ENCODE peak calls at places on chromosomes 3 and 15, in ten cellular contexts. W is NCI-H460; X is GM23248; E is CD8-positive, alpha-beta memory T cell; A is kidney tubule cell; P is fibroblast of mammary gland; R is heart left ventricle; V is left colon; G is iPS-NIHi11; F is T1000. B is an unnamed sample.

GRCh38 chr3:17894434-17895060 is 152.1 kb upstream of the TBC1D5 start:
- DNase-seq in W (peak), X (peak), E (no peak), A (peak), P (peak), R (no peak), V (peak), G (peak), F (no peak), B (no peak)

GRCh38 chr3:171646357-171647133 is 163.7 kb downstream of the PLD1 start:
- DNase-seq in W (peak), X (peak), E (no peak), A (peak), P (peak), R (no peak), V (no peak), G (peak), F (no peak), B (no peak)

GRCh38 chr15:67025719-67026118 is 39.7 kb upstream of the SMAD3 start:
- DNase-seq in W (peak), X (peak), E (no peak), A (peak), P (peak), R (no peak), V (peak), G (no peak), F (no peak), B (no peak)

GRCh38 chr3:34683851-34684250 is 885.4 kb downstream of the PDCD6IP start:
- DNase-seq in W (peak), X (peak), E (no peak), A (peak), P (peak), R (no peak), V (peak), G (peak), F (no peak), B (peak)

GRCh38 chr3:187319699-187320302 is 28.3 kb upstream of the MASP1 start:
- DNase-seq in W (peak), X (peak), E (peak), A (peak), P (peak), R (peak), V (peak), G (peak), F (peak), B (peak)

GRCh38 chr3:129235310-129235917 is 14.0 kb upstream of the COPG1 start:
- DNase-seq in W (no peak), X (no peak), E (no peak), A (no peak), P (no peak), R (no peak), V (no peak), G (no peak), F (no peak), B (no peak)

GRCh38 chr3:111717601-111718000 is 122.5 kb upstream of the ZBED2 start:
- DNase-seq in W (peak), X (peak), E (peak), A (peak), P (peak), R (no peak), V (peak), G (peak), F (peak), B (peak)

GRCh38 chr15:56496635-56497034 is 31.7 kb upstream of the MNS1 start:
- DNase-seq in W (peak), X (peak), E (no peak), A (peak), P (peak), R (no peak), V (no peak), G (peak), F (peak), B (no peak)

GRCh38 chr3:10373686-10374261 is 52.9 kb upstream of the SEC13 start:
- DNase-seq in W (no peak), X (peak), E (no peak), A (peak), P (peak), R (no peak), V (no peak), G (no peak), F (no peak), B (no peak)

GRCh38 chr3:30689202-30689641 is 82.8 kb downstream of the TGFBR2 start:
- DNase-seq in W (peak), X (peak), E (no peak), A (peak), P (peak), R (no peak), V (peak), G (no peak), F (peak), B (no peak)

GRCh38 chr3:150238995-150239612 is 169.0 kb upstream of the TSC22D2 start:
- DNase-seq in W (peak), X (no peak), E (no peak), A (peak), P (no peak), R (no peak), V (peak), G (peak), F (no peak), B (no peak)

GRCh38 chr3:9792405-9793160 is at the start of the genes ARPC4 and TADA3:
- DNase-seq in W (peak), X (peak), E (peak), A (peak), P (peak), R (peak), V (peak), G (peak), F (peak), B (peak)

GRCh38 chr15:74130089-74130848 is at the start of gene ISLR2:
- DNase-seq in W (no peak), X (peak), E (no peak), A (no peak), P (no peak), R (no peak), V (no peak), G (no peak), F (no peak), B (no peak)

GRCh38 chr3:87436781-87437543 is 160.6 kb upstream of the POU1F1 start:
- DNase-seq in W (no peak), X (peak), E (no peak), A (peak), P (no peak), R (no peak), V (no peak), G (no peak), F (no peak), B (no peak)

GRCh38 chr15:61086756-61087155 is 142.3 kb downstream of the RORA start:
- DNase-seq in W (no peak), X (no peak), E (no peak), A (no peak), P (no peak), R (no peak), V (no peak), G (no peak), F (no peak), B (no peak)

GRCh38 chr3:50154840-50155490 is at the start of gene SEMA3F:
- DNase-seq in W (peak), X (peak), E (peak), A (peak), P (peak), R (peak), V (peak), G (peak), F (no peak), B (peak)

GRCh38 chr3:65557915-65558564 is 480.7 kb downstream of the MAGI1 start:
- DNase-seq in W (no peak), X (no peak), E (no peak), A (no peak), P (no peak), R (no peak), V (no peak), G (no peak), F (no peak), B (no peak)

GRCh38 chr15:64246364-64247189 is 83.8 kb upstream of the PPIB start:
- DNase-seq in W (peak), X (peak), E (no peak), A (peak), P (peak), R (no peak), V (no peak), G (peak), F (peak), B (peak)

GRCh38 chr15:62390793-62391543 is 225.9 kb upstream of the C2CD4B start:
- DNase-seq in W (no peak), X (peak), E (no peak), A (peak), P (peak), R (peak), V (peak), G (peak), F (peak), B (no peak)

GRCh38 chr3:138241061-138241460 is 54.0 kb downstream of the ARMC8 start:
- DNase-seq in W (no peak), X (peak), E (no peak), A (peak), P (peak), R (no peak), V (no peak), G (no peak), F (no peak), B (no peak)

GRCh38 chr3:69244036-69244435 is 121.6 kb upstream of the LMOD3 start:
- DNase-seq in W (no peak), X (no peak), E (no peak), A (no peak), P (no peak), R (no peak), V (no peak), G (no peak), F (no peak), B (no peak)

GRCh38 chr3:188264231-188265213 is 110.6 kb downstream of the LPP start:
- DNase-seq in W (no peak), X (peak), E (no peak), A (peak), P (peak), R (no peak), V (no peak), G (no peak), F (no peak), B (no peak)

GRCh38 chr3:150069633-150070032 is 98.9 kb upstream of the PFN2 start:
- DNase-seq in W (no peak), X (no peak), E (no peak), A (no peak), P (no peak), R (no peak), V (no peak), G (no peak), F (no peak), B (no peak)

GRCh38 chr3:113151475-113152031 is 59.8 kb upstream of the BOC start:
- DNase-seq in W (no peak), X (no peak), E (no peak), A (peak), P (peak), R (no peak), V (no peak), G (no peak), F (no peak), B (no peak)

GRCh38 chr3:133393204-133393603 is 6.7 kb upstream of the BFSP2 start:
- DNase-seq in W (no peak), X (no peak), E (no peak), A (peak), P (no peak), R (no peak), V (no peak), G (no peak), F (no peak), B (no peak)

GRCh38 chr15:66654718-66655375 is 47.2 kb upstream of the SMAD6 start:
- DNase-seq in W (no peak), X (peak), E (no peak), A (no peak), P (no peak), R (no peak), V (peak), G (peak), F (no peak), B (no peak)

GRCh38 chr15:66023322-66023972 is 154.2 kb downstream of the RAB11A start:
- DNase-seq in W (no peak), X (no peak), E (no peak), A (no peak), P (no peak), R (no peak), V (no peak), G (no peak), F (no peak), B (no peak)

GRCh38 chr15:85910796-85911195 is 116.1 kb upstream of the KLHL25 start:
- DNase-seq in W (no peak), X (no peak), E (no peak), A (no peak), P (no peak), R (no peak), V (no peak), G (no peak), F (no peak), B (no peak)

GRCh38 chr15:25812845-25813244 is 50.3 kb downstream of the ATP10A start:
- DNase-seq in W (no peak), X (no peak), E (no peak), A (no peak), P (no peak), R (no peak), V (no peak), G (no peak), F (no peak), B (no peak)

GRCh38 chr3:13280856-13281656 is 139.1 kb downstream of the NUP210 start:
- DNase-seq in W (no peak), X (no peak), E (no peak), A (no peak), P (no peak), R (no peak), V (no peak), G (no peak), F (no peak), B (no peak)

GRCh38 chr3:108296239-108296638 is at the start of gene HHLA2:
- DNase-seq in W (no peak), X (peak), E (no peak), A (peak), P (no peak), R (no peak), V (no peak), G (no peak), F (no peak), B (no peak)

GRCh38 chr15:82186748-82187415 is 75.7 kb downstream of the EFL1 start:
- DNase-seq in W (no peak), X (no peak), E (no peak), A (no peak), P (no peak), R (no peak), V (no peak), G (no peak), F (no peak), B (no peak)

GRCh38 chr15:80325206-80325605 is 73.2 kb upstream of the CTXND1 start:
- DNase-seq in W (no peak), X (no peak), E (no peak), A (no peak), P (no peak), R (no peak), V (no peak), G (no peak), F (no peak), B (no peak)

GRCh38 chr3:169150874-169151273 is 512.6 kb downstream of the MECOM start:
- DNase-seq in W (no peak), X (no peak), E (no peak), A (no peak), P (no peak), R (no peak), V (no peak), G (no peak), F (no peak), B (no peak)

GRCh38 chr3:57091471-57091870 is 31.0 kb downstream of the SPATA12 start:
- DNase-seq in W (no peak), X (peak), E (no peak), A (no peak), P (peak), R (no peak), V (no peak), G (no peak), F (no peak), B (no peak)

GRCh38 chr3:42123012-42123581 is 31.9 kb downstream of the TRAK1 start:
- DNase-seq in W (no peak), X (peak), E (no peak), A (peak), P (peak), R (no peak), V (no peak), G (no peak), F (no peak), B (no peak)

GRCh38 chr3:162142511-162142910 is 645.9 kb downstream of the OTOL1 start:
- DNase-seq in W (peak), X (peak), E (no peak), A (peak), P (peak), R (no peak), V (no peak), G (no peak), F (no peak), B (no peak)

B was measured in T-helper 1 cell.